ENCODE peak calls at places on chromosomes 7 and 10, in seven cellular contexts. S is H9, Z is trophoblast cell, R is H1, E is IMR-90, T is mesenchymal stem cell, O is mesendoderm. W is an unnamed sample.
A peak's percentile ranks its signal among the peaks of the same experiment; 100 is the strongest.

GRCh38 chr10:97865488-97865887 is 15.8 kb downstream of the GOLGA7B start:
- DNase-seq in S (no peak), Z (no peak), R (no peak), E (no peak), T (no peak), O (no peak), W (no peak)

GRCh38 chr7:94710256-94710655 is 54.3 kb upstream of the SGCE start:
- DNase-seq in S (no peak), Z (no peak), R (no peak), E (peak; percentile 31), T (no peak), O (no peak), W (no peak)

GRCh38 chr10:24414597-24414996 is 205.7 kb downstream of the KIAA1217 start:
- DNase-seq in S (no peak), Z (no peak), R (no peak), E (no peak), T (no peak), O (no peak), W (no peak)

GRCh38 chr10:29248987-29249386 is 39.9 kb upstream of the LYZL1 start:
- DNase-seq in S (no peak), Z (no peak), R (no peak), E (no peak), T (no peak), O (no peak), W (no peak)

GRCh38 chr7:155466142-155466813 is 8.3 kb downstream of the EN2 start:
- DNase-seq in S (no peak), Z (no peak), R (no peak), E (no peak), T (no peak), O (peak; percentile 48), W (no peak)

GRCh38 chr7:87934699-87935372 is 785 bp downstream of the ADAM22 start:
- DNase-seq in S (peak; percentile 35), Z (no peak), R (peak; percentile 70), E (no peak), T (peak; percentile 42), O (peak; percentile 52), W (peak; percentile 17)

GRCh38 chr10:80530816-80531215 is 6.9 kb upstream of the SH2D4B start:
- DNase-seq in S (no peak), Z (no peak), R (no peak), E (no peak), T (no peak), O (no peak), W (no peak)

GRCh38 chr7:47180268-47180826 is 401.6 kb downstream of the TNS3 start:
- DNase-seq in S (peak; percentile 52), Z (peak; percentile 32), R (peak; percentile 68), E (peak; percentile 72), T (peak; percentile 78), O (peak; percentile 63), W (peak; percentile 67)

GRCh38 chr10:69320521-69320920 is 42.2 kb downstream of the HK1 start:
- DNase-seq in S (no peak), Z (no peak), R (no peak), E (no peak), T (no peak), O (no peak), W (no peak)

GRCh38 chr10:89426230-89426868 is 12.0 kb downstream of the IFIT5 start:
- DNase-seq in S (no peak), Z (peak; percentile 8), R (no peak), E (peak; percentile 75), T (peak; percentile 71), O (peak; percentile 67), W (peak; percentile 48)

GRCh38 chr10:89428873-89429272 is 14.5 kb downstream of the IFIT5 start:
- DNase-seq in S (no peak), Z (no peak), R (no peak), E (no peak), T (no peak), O (no peak), W (no peak)

GRCh38 chr10:89421018-89421476 is 6.7 kb downstream of the IFIT5 start:
- DNase-seq in S (no peak), Z (no peak), R (no peak), E (no peak), T (no peak), O (no peak), W (no peak)

GRCh38 chr10:89427629-89428028 is 13.3 kb downstream of the IFIT5 start:
- DNase-seq in S (no peak), Z (no peak), R (no peak), E (peak; percentile 88), T (peak; percentile 52), O (no peak), W (no peak)

DNA sequence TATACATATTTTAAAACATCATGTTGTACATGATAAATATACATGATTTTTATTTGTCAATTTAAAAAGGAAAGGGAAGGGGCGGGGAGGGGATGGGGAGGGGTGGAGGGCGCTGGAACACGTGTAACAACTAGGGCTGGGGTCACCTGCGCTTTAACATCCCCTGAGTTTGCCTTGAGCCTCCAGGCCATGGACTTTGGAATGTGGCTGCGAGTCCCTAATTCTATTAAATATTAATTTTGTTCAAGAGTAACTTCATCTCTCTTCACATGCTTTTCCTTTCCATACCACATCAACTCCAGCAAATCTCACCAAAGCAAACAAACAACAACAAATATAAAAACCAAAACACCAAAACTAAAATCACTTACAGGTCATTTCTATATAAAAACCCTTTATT is 10.6 kb downstream of the IFIT5 start:
- DNase-seq in S (no peak), Z (no peak), R (no peak), E (no peak), T (no peak), O (no peak), W (no peak)
- H2BK5ac ChIP-seq in S (no peak overlapping the region), Z (no peak overlapping the region), R (no peak overlapping the region), E (no peak overlapping the region), T (no peak overlapping the region), O (no peak overlapping the region), W (no peak overlapping the region)

GRCh38 chr7:128281605-128282380 is 40.7 kb downstream of the LEP start:
- DNase-seq in S (no peak), Z (no peak), R (no peak), E (no peak), T (no peak), O (no peak), W (no peak)
- H2BK120ac ChIP-seq in S (no peak overlapping the region), Z (no peak overlapping the region), R (no peak overlapping the region), E (no peak overlapping the region), T (no peak overlapping the region), O (no peak overlapping the region), W (no peak overlapping the region)

GRCh38 chr7:44898059-44898458 is 12.7 kb upstream of the PURB start:
- DNase-seq in S (no peak), Z (no peak), R (no peak), E (no peak), T (no peak), O (no peak), W (no peak)

GRCh38 chr7:44893710-44894135 is 8.4 kb upstream of the PURB start:
- DNase-seq in S (no peak), Z (no peak), R (no peak), E (no peak), T (no peak), O (no peak), W (no peak)

GRCh38 chr7:44897299-44897698 is 12.0 kb upstream of the PURB start:
- DNase-seq in S (no peak), Z (no peak), R (no peak), E (no peak), T (no peak), O (no peak), W (no peak)

GRCh38 chr7:44891791-44892190 is 6.5 kb upstream of the PURB start:
- DNase-seq in S (no peak), Z (no peak), R (no peak), E (no peak), T (no peak), O (no peak), W (no peak)

DNA sequence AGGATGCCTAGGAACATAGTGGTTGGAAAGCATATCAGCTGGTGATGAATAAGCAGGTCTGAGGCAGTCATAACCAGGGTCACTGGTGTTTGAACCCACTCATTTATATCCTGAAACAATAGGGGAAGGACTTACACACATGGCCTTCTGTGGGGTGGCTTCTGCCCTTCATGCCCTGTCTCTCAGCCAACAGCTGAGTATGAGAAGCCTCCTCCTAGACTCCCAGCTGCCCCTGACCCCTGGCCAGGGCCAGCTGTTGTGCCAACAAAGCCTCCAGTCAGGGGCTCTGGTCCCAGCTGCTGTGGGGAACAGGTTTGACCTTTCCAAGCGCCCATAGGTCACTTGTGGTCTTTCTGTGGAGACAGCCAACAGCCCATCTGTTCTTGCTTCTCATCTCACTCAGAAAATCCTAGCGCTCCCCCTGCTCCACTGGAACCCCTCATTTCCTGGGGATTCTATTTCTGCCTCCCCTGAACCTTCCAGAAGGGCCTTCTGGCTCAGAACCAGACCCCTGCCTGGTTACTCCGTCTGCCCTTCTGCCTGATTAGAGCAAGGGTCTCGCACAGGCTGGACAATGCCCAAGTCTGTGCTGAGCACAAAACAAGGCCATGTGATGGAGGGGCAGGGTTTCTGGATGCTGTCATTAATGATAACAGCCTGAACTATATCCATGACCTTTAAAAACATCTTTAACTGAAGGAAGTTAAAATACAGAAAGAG is 9.7 kb upstream of the PURB start:
- DNase-seq in S (no peak), Z (no peak), R (no peak), E (no peak), T (no peak), O (no peak), W (no peak)
- H2BK5ac ChIP-seq in S (no peak overlapping the region), Z (no peak overlapping the region), R (no peak overlapping the region), E (no peak overlapping the region), T (no peak overlapping the region), O (no peak overlapping the region), W (no peak overlapping the region)

GRCh38 chr7:135164357-135165021 is 6.0 kb downstream of the CYREN start:
- DNase-seq in S (peak; percentile 18), Z (peak; percentile 83), R (no peak), E (no peak), T (no peak), O (no peak), W (no peak)
- H2BK120ac ChIP-seq in S (no peak overlapping the region), Z (no peak overlapping the region), R (no peak overlapping the region), E (no peak overlapping the region), T (no peak overlapping the region), O (no peak overlapping the region), W (no peak overlapping the region)

GRCh38 chr7:52064493-52064892 is 747.9 kb upstream of the COBL start:
- DNase-seq in S (no peak), Z (no peak), R (no peak), E (no peak), T (no peak), O (no peak), W (no peak)
- H2BK5ac ChIP-seq in S (no peak overlapping the region), Z (no peak overlapping the region), R (no peak overlapping the region), E (no peak overlapping the region), T (no peak overlapping the region), O (no peak overlapping the region), W (no peak overlapping the region)